ENCODE peak calls at places on chromosomes 13 and 19, in six cellular contexts. G, W, K, Z, P and Y are unnamed samples.

GRCh38 chr19:48573163-48573505 is 21.2 kb downstream of the SULT2B1 start:
- DNase-seq in W (no peak), G (no peak), K (no peak), P (peak; percentile 31), Z (no peak), Y (no peak)

GRCh38 chr19:506404-507285 is 652 bp upstream of the TPGS1 start:
- DNase-seq in W (peak; percentile 95), G (no peak), P (peak; percentile 96), Z (peak; percentile 95), K (peak; percentile 98), Y (peak; percentile 98)

GRCh38 chr19:29535432-29535831 is 9.6 kb downstream of the VSTM2B start:
- DNase-seq in Z (peak; percentile 26), W (no peak), K (no peak), P (no peak), G (no peak), Y (no peak)

GRCh38 chr13:69234171-69234570 is 873.5 kb upstream of the ATXN8OS start:
- DNase-seq in G (no peak), P (no peak), Z (no peak), K (no peak), W (no peak), Y (no peak)

GRCh38 chr13:98534821-98535220 is 42.1 kb downstream of the STK24 start:
- DNase-seq in G (no peak), P (no peak), W (no peak), Z (no peak), K (no peak), Y (no peak)

GRCh38 chr13:111033172-111034133 is 81.7 kb upstream of the ARHGEF7 start:
- DNase-seq in P (no peak), W (no peak), Z (no peak), G (no peak), K (no peak), Y (no peak)

GRCh38 chr19:18895038-18895827 is 725 bp downstream of the CERS1 start:
- DNase-seq in Z (peak; percentile 88), W (no peak), G (no peak), P (no peak), K (no peak), Y (peak; percentile 70)

GRCh38 chr19:5805465-5806132 is 732 bp downstream of the NRTN start:
- DNase-seq in P (peak; percentile 61), K (peak; percentile 79), Z (peak; percentile 93), W (peak; percentile 70), G (no peak), Y (peak; percentile 83)

GRCh38 chr13:38944219-38944618 is 46.4 kb downstream of the STOML3 start:
- DNase-seq in Z (no peak), P (no peak), K (no peak), G (no peak), W (no peak), Y (no peak)

GRCh38 chr19:5053661-5054060 is 84.7 kb downstream of the KDM4B start:
- DNase-seq in P (no peak), K (no peak), Z (no peak), W (no peak), G (no peak), Y (no peak)

GRCh38 chr13:44872751-44873150 is 116.5 kb downstream of the NUFIP1 start:
- DNase-seq in W (no peak), P (no peak), Z (no peak), K (no peak), G (no peak), Y (no peak)

GRCh38 chr13:44874886-44875630 is 114.2 kb downstream of the NUFIP1 start:
- DNase-seq in P (no peak), K (no peak), W (no peak), Z (no peak), G (no peak), Y (no peak)

GRCh38 chr13:44873486-44873885 is 115.8 kb downstream of the NUFIP1 start:
- DNase-seq in Z (no peak), K (no peak), G (no peak), P (no peak), W (no peak), Y (no peak)

GRCh38 chr13:44876782-44877324 is 112.4 kb downstream of the NUFIP1 start:
- DNase-seq in K (no peak), P (no peak), W (no peak), G (no peak), Z (peak; percentile 44), Y (no peak)

DNA sequence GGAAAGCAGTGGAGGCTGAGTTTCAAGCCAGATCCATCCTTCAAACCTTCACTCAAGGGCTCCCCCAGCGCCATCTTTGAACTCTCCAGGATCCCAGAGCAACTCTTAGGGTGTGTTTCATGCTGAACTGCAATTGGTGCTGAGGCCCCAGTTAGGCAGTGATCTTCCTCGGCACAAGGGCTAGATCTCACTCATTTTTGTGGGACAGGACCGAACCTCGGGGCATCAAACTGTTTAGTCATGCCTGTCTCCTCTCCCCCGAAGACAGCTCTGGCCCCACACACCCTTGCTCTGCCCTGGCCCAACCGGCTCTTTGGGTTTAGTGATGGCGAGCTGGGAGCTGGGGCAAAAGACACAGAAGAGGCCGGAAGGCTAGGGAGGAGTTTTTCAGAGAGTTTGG is 115.1 kb downstream of the NUFIP1 start:
- DNase-seq in P (no peak), K (no peak), G (no peak), W (no peak), Z (no peak), Y (no peak)
- TF ChIP-seq CTCF in P (no peak), K (no peak), G (no peak), W (no peak), Z (no peak), Y (no peak)

DNA sequence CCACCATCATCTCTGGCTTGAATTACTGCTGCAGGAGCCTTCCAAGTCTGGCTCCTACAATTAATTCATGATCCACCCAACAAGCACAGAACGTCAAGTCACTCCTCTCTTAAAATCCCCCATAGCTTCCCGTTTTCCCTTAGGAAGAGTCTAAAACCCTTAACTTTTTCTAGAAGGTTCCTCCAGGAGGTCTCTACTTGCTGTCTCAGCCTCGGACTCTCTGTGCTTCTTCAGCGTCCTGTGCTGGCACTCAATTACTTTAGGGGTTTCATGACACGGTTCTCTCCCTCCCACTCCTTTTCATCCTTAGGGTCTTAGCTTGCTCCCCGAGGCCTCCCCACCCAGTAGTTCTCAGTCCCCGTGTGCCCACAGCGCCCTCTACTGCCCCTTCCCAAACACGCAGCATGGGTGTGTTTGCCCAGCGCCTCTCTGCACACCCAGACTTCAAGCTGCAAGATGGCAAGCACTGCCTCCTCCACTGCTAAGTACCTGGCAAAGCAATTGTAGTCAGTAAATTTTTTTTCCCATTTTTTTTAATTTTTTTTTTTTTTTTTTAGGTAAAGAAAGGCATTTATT is 25.8 kb upstream of the MAP3K10 start:
- DNase-seq in Z (peak; percentile 66), K (peak; percentile 62), P (peak; percentile 36), G (no peak), W (peak; percentile 67), Y (peak; percentile 76)
- TF ChIP-seq CTCF in Z (peak; percentile 62), K (peak; percentile 42), P (peak; percentile 64), G (no peak), W (peak; percentile 71), Y (peak; percentile 90)

DNA sequence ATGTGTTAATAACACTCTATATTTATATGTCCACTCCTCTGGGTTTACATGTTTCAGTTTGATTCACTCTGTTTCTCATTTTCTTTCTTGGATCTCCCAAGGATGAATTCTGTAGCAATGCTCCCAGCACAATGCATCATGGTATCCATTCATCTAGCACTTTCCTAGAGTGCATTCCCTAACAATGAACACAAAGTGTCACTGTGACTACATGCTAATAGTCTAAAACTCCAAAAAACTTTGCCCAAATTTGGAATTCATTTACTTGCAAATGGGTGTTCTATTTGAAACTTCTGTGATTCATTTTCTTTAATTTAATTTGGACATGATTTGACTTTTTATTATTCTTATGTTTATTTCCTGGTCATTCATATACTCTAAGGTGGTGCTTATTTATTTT is 286.3 kb downstream of the POU4F1 start:
- DNase-seq in Z (no peak), W (no peak), K (no peak), P (no peak), G (no peak), Y (no peak)
- TF ChIP-seq CTCF in Z (no peak), W (no peak), K (peak; percentile 12), P (peak; percentile 61), G (no peak), Y (peak; percentile 12)

DNA sequence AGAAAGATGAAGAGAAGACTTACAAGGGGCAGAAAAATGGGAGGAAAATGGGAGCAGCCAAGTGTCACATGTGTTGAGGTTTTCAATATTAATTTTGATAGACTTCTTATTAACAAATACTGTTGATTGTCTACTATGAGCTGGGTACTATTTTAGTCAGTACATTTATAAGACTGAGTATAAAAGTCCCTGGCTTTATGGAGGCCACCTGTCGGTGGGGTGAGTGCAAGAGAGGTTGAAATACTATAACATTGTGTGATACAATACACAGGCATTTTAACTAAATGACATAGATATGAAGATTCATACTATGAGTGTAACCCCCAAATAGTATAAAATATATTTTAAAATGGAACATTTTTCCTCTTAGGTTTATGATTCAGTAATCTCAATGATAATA is 29.9 kb downstream of the SLC10A2 start:
- DNase-seq in W (no peak), G (no peak), P (no peak), Z (no peak), K (no peak), Y (no peak)
- TF ChIP-seq CTCF in W (no peak), G (no peak), P (no peak), Z (no peak), K (no peak), Y (no peak)